ENCODE peak calls at places on chromosome 21, in six cellular contexts. One of them, this sample, is unnamed.

GRCh38 chr21:44773291-44773932 is 28.2 kb downstream of the UBE2G2 start:
- DNase-seq in activated CD4-positive, alpha-beta T cell treated with anti-CD3 and anti-CD28 coated beads for 36 hours: no peak
- DNase-seq in NCI-H1417: peak
- DNase-seq in mesendoderm: peak
- DNase-seq in stimulated activated CD4-positive, alpha-beta T cell treated with anti-CD3 and anti-CD28 coated beads, Interleukin-12 subunit alpha, Interleukin-12 subunit beta, amount 100 ng/mL, for 4 hours: no peak
- DNase-seq in NCI-H2171: no peak
- DNase-seq in this sample: no peak

GRCh38 chr21:41648591-41649031 is 118.2 kb downstream of the RIPK4 start:
- DNase-seq in stimulated activated CD4-positive, alpha-beta T cell treated with anti-CD3 and anti-CD28 coated beads, Interleukin-12 subunit alpha, Interleukin-12 subunit beta, amount 100 ng/mL, for 4 hours: no peak
- DNase-seq in NCI-H1417: no peak
- DNase-seq in mesendoderm: peak
- DNase-seq in NCI-H2171: no peak
- DNase-seq in activated CD4-positive, alpha-beta T cell treated with anti-CD3 and anti-CD28 coated beads for 36 hours: no peak
- DNase-seq in this sample: no peak

GRCh38 chr21:42525228-42525604 is 11.6 kb downstream of the SLC37A1 start:
- DNase-seq in stimulated activated CD4-positive, alpha-beta T cell treated with anti-CD3 and anti-CD28 coated beads, Interleukin-12 subunit alpha, Interleukin-12 subunit beta, amount 100 ng/mL, for 4 hours: no peak
- DNase-seq in mesendoderm: peak
- DNase-seq in NCI-H2171: no peak
- DNase-seq in NCI-H1417: no peak
- DNase-seq in activated CD4-positive, alpha-beta T cell treated with anti-CD3 and anti-CD28 coated beads for 36 hours: no peak
- DNase-seq in this sample: no peak

GRCh38 chr21:34243562-34243961 is 120.2 kb upstream of the KCNE2 start:
- DNase-seq in stimulated activated CD4-positive, alpha-beta T cell treated with anti-CD3 and anti-CD28 coated beads, Interleukin-12 subunit alpha, Interleukin-12 subunit beta, amount 100 ng/mL, for 4 hours: no peak
- DNase-seq in activated CD4-positive, alpha-beta T cell treated with anti-CD3 and anti-CD28 coated beads for 36 hours: peak
- DNase-seq in NCI-H1417: peak
- DNase-seq in NCI-H2171: no peak
- DNase-seq in mesendoderm: peak
- DNase-seq in this sample: no peak

GRCh38 chr21:27220416-27220815 is 253.5 kb upstream of the ADAMTS5 start:
- DNase-seq in mesendoderm: no peak
- DNase-seq in activated CD4-positive, alpha-beta T cell treated with anti-CD3 and anti-CD28 coated beads for 36 hours: no peak
- DNase-seq in NCI-H2171: no peak
- DNase-seq in NCI-H1417: no peak
- DNase-seq in stimulated activated CD4-positive, alpha-beta T cell treated with anti-CD3 and anti-CD28 coated beads, Interleukin-12 subunit alpha, Interleukin-12 subunit beta, amount 100 ng/mL, for 4 hours: no peak
- DNase-seq in this sample: no peak

GRCh38 chr21:30984897-30985296 is 53.4 kb downstream of the KRTAP19-8 start:
- DNase-seq in mesendoderm: no peak
- DNase-seq in activated CD4-positive, alpha-beta T cell treated with anti-CD3 and anti-CD28 coated beads for 36 hours: no peak
- DNase-seq in stimulated activated CD4-positive, alpha-beta T cell treated with anti-CD3 and anti-CD28 coated beads, Interleukin-12 subunit alpha, Interleukin-12 subunit beta, amount 100 ng/mL, for 4 hours: no peak
- DNase-seq in NCI-H1417: peak
- DNase-seq in NCI-H2171: no peak
- DNase-seq in this sample: no peak

GRCh38 chr21:37484535-37485474 is 118.2 kb downstream of the DYRK1A start:
- DNase-seq in activated CD4-positive, alpha-beta T cell treated with anti-CD3 and anti-CD28 coated beads for 36 hours: no peak
- DNase-seq in NCI-H2171: no peak
- DNase-seq in stimulated activated CD4-positive, alpha-beta T cell treated with anti-CD3 and anti-CD28 coated beads, Interleukin-12 subunit alpha, Interleukin-12 subunit beta, amount 100 ng/mL, for 4 hours: no peak
- DNase-seq in mesendoderm: no peak
- DNase-seq in NCI-H1417: no peak
- DNase-seq in this sample: no peak

GRCh38 chr21:45630876-45631275 is 12.6 kb upstream of the PCBP3 start:
- DNase-seq in activated CD4-positive, alpha-beta T cell treated with anti-CD3 and anti-CD28 coated beads for 36 hours: no peak
- DNase-seq in NCI-H2171: no peak
- DNase-seq in stimulated activated CD4-positive, alpha-beta T cell treated with anti-CD3 and anti-CD28 coated beads, Interleukin-12 subunit alpha, Interleukin-12 subunit beta, amount 100 ng/mL, for 4 hours: no peak
- DNase-seq in mesendoderm: no peak
- DNase-seq in NCI-H1417: no peak
- DNase-seq in this sample: no peak

GRCh38 chr21:17250651-17251294 is 262.1 kb upstream of the CXADR start:
- DNase-seq in mesendoderm: no peak
- DNase-seq in stimulated activated CD4-positive, alpha-beta T cell treated with anti-CD3 and anti-CD28 coated beads, Interleukin-12 subunit alpha, Interleukin-12 subunit beta, amount 100 ng/mL, for 4 hours: no peak
- DNase-seq in NCI-H1417: peak
- DNase-seq in activated CD4-positive, alpha-beta T cell treated with anti-CD3 and anti-CD28 coated beads for 36 hours: no peak
- DNase-seq in NCI-H2171: peak
- DNase-seq in this sample: no peak

GRCh38 chr21:15065381-15066230 is 806 bp upstream of the NRIP1 start:
- DNase-seq in stimulated activated CD4-positive, alpha-beta T cell treated with anti-CD3 and anti-CD28 coated beads, Interleukin-12 subunit alpha, Interleukin-12 subunit beta, amount 100 ng/mL, for 4 hours: peak
- DNase-seq in activated CD4-positive, alpha-beta T cell treated with anti-CD3 and anti-CD28 coated beads for 36 hours: peak
- DNase-seq in mesendoderm: peak
- DNase-seq in NCI-H1417: peak
- DNase-seq in NCI-H2171: no peak
- DNase-seq in this sample: peak

GRCh38 chr21:41670056-41670805 is 96.6 kb downstream of the RIPK4 start:
- DNase-seq in mesendoderm: no peak
- DNase-seq in stimulated activated CD4-positive, alpha-beta T cell treated with anti-CD3 and anti-CD28 coated beads, Interleukin-12 subunit alpha, Interleukin-12 subunit beta, amount 100 ng/mL, for 4 hours: no peak
- DNase-seq in NCI-H2171: no peak
- DNase-seq in activated CD4-positive, alpha-beta T cell treated with anti-CD3 and anti-CD28 coated beads for 36 hours: no peak
- DNase-seq in NCI-H1417: no peak
- DNase-seq in this sample: no peak

GRCh38 chr21:19475525-19475924 is 1071.9 kb upstream of the TMPRSS15 start:
- DNase-seq in stimulated activated CD4-positive, alpha-beta T cell treated with anti-CD3 and anti-CD28 coated beads, Interleukin-12 subunit alpha, Interleukin-12 subunit beta, amount 100 ng/mL, for 4 hours: no peak
- DNase-seq in activated CD4-positive, alpha-beta T cell treated with anti-CD3 and anti-CD28 coated beads for 36 hours: no peak
- DNase-seq in mesendoderm: no peak
- DNase-seq in NCI-H2171: no peak
- DNase-seq in NCI-H1417: no peak
- DNase-seq in this sample: no peak

GRCh38 chr21:39647476-39647875 is 34.7 kb downstream of the B3GALT5 start:
- DNase-seq in NCI-H2171: no peak
- DNase-seq in activated CD4-positive, alpha-beta T cell treated with anti-CD3 and anti-CD28 coated beads for 36 hours: no peak
- DNase-seq in NCI-H1417: no peak
- DNase-seq in stimulated activated CD4-positive, alpha-beta T cell treated with anti-CD3 and anti-CD28 coated beads, Interleukin-12 subunit alpha, Interleukin-12 subunit beta, amount 100 ng/mL, for 4 hours: no peak
- DNase-seq in mesendoderm: peak
- DNase-seq in this sample: no peak

GRCh38 chr21:35084869-35085268 is 35.8 kb upstream of the RUNX1 start:
- DNase-seq in stimulated activated CD4-positive, alpha-beta T cell treated with anti-CD3 and anti-CD28 coated beads, Interleukin-12 subunit alpha, Interleukin-12 subunit beta, amount 100 ng/mL, for 4 hours: no peak
- DNase-seq in mesendoderm: no peak
- DNase-seq in NCI-H2171: no peak
- DNase-seq in activated CD4-positive, alpha-beta T cell treated with anti-CD3 and anti-CD28 coated beads for 36 hours: no peak
- DNase-seq in NCI-H1417: no peak
- DNase-seq in this sample: no peak

GRCh38 chr21:16071082-16071481 is 341.3 kb downstream of the USP25 start:
- DNase-seq in stimulated activated CD4-positive, alpha-beta T cell treated with anti-CD3 and anti-CD28 coated beads, Interleukin-12 subunit alpha, Interleukin-12 subunit beta, amount 100 ng/mL, for 4 hours: no peak
- DNase-seq in NCI-H1417: peak
- DNase-seq in NCI-H2171: no peak
- DNase-seq in activated CD4-positive, alpha-beta T cell treated with anti-CD3 and anti-CD28 coated beads for 36 hours: no peak
- DNase-seq in mesendoderm: peak
- DNase-seq in this sample: no peak

GRCh38 chr21:39472211-39472610 is 20.4 kb downstream of the SH3BGR start:
- DNase-seq in NCI-H2171: no peak
- DNase-seq in NCI-H1417: no peak
- DNase-seq in activated CD4-positive, alpha-beta T cell treated with anti-CD3 and anti-CD28 coated beads for 36 hours: no peak
- DNase-seq in stimulated activated CD4-positive, alpha-beta T cell treated with anti-CD3 and anti-CD28 coated beads, Interleukin-12 subunit alpha, Interleukin-12 subunit beta, amount 100 ng/mL, for 4 hours: no peak
- DNase-seq in mesendoderm: no peak
- DNase-seq in this sample: no peak

GRCh38 chr21:36477001-36477400 is 2.9 kb downstream of the CLDN14 start:
- DNase-seq in activated CD4-positive, alpha-beta T cell treated with anti-CD3 and anti-CD28 coated beads for 36 hours: no peak
- DNase-seq in mesendoderm: no peak
- DNase-seq in stimulated activated CD4-positive, alpha-beta T cell treated with anti-CD3 and anti-CD28 coated beads, Interleukin-12 subunit alpha, Interleukin-12 subunit beta, amount 100 ng/mL, for 4 hours: no peak
- DNase-seq in NCI-H2171: no peak
- DNase-seq in NCI-H1417: no peak
- DNase-seq in this sample: no peak

GRCh38 chr21:19523731-19524130 is 1120.1 kb upstream of the TMPRSS15 start:
- DNase-seq in activated CD4-positive, alpha-beta T cell treated with anti-CD3 and anti-CD28 coated beads for 36 hours: no peak
- DNase-seq in NCI-H1417: no peak
- DNase-seq in stimulated activated CD4-positive, alpha-beta T cell treated with anti-CD3 and anti-CD28 coated beads, Interleukin-12 subunit alpha, Interleukin-12 subunit beta, amount 100 ng/mL, for 4 hours: no peak
- DNase-seq in mesendoderm: no peak
- DNase-seq in NCI-H2171: no peak
- DNase-seq in this sample: no peak

GRCh38 chr21:44913425-44914175 is 7.1 kb downstream of the ITGB2 start:
- DNase-seq in stimulated activated CD4-positive, alpha-beta T cell treated with anti-CD3 and anti-CD28 coated beads, Interleukin-12 subunit alpha, Interleukin-12 subunit beta, amount 100 ng/mL, for 4 hours: no peak
- DNase-seq in mesendoderm: no peak
- DNase-seq in activated CD4-positive, alpha-beta T cell treated with anti-CD3 and anti-CD28 coated beads for 36 hours: no peak
- DNase-seq in NCI-H1417: no peak
- DNase-seq in NCI-H2171: no peak
- DNase-seq in this sample: no peak